ENCODE peak calls at places on chromosomes 11 and 22, in eight cellular contexts. M, I, J, R, O, K, H and X are unnamed samples.

GRCh38 chr11:134598368-134598767 is 186.3 kb upstream of the B3GAT1 start:
- DNase-seq in M (no peak), I (no peak), J (no peak), R (no peak), O (no peak), K (no peak), H (no peak), X (no peak)

GRCh38 chr11:120248551-120249278 is 8.8 kb downstream of the POU2F3 start:
- DNase-seq in M (no peak), I (no peak), J (peak), R (no peak), O (peak), K (peak), H (peak), X (no peak)

GRCh38 chr11:114317738-114318137 is 21.5 kb downstream of the NNMT start:
- DNase-seq in M (peak), I (no peak), J (peak), R (peak), O (no peak), K (no peak), H (no peak), X (no peak)

GRCh38 chr11:5324197-5324596 is at the start of gene OR51B2:
- DNase-seq in M (no peak), I (no peak), J (no peak), R (no peak), O (no peak), K (no peak), H (no peak), X (no peak)

GRCh38 chr11:126157326-126158030 is 54.0 kb downstream of the RPUSD4 start:
- DNase-seq in M (no peak), I (no peak), J (no peak), R (no peak), O (no peak), K (no peak), H (peak), X (no peak)

GRCh38 chr11:66987158-66987620 is 12.1 kb downstream of the C11orf86 start:
- DNase-seq in M (no peak), I (no peak), J (no peak), R (peak), O (no peak), K (no peak), H (no peak), X (no peak)

GRCh38 chr11:65524010-65524746 is 705 bp upstream of the SCYL1 start:
- DNase-seq in M (peak), I (no peak), J (no peak), R (peak), O (no peak), K (peak), H (peak), X (no peak)

GRCh38 chr11:70364745-70365535 is 33.4 kb upstream of the CTTN start:
- DNase-seq in M (no peak), I (no peak), J (no peak), R (no peak), O (no peak), K (no peak), H (peak), X (no peak)

GRCh38 chr11:112249871-112250590 is 10.6 kb downstream of the PLET1 start:
- DNase-seq in M (no peak), I (no peak), J (no peak), R (no peak), O (no peak), K (no peak), H (no peak), X (no peak)

GRCh38 chr11:47488674-47489394 is 39.9 kb upstream of the RAPSN start:
- DNase-seq in M (no peak), I (no peak), J (no peak), R (no peak), O (no peak), K (no peak), H (no peak), X (no peak)

GRCh38 chr11:27453701-27454100 is 18.9 kb downstream of the LGR4 start:
- DNase-seq in M (no peak), I (no peak), J (no peak), R (no peak), O (no peak), K (no peak), H (no peak), X (no peak)

GRCh38 chr22:38951734-38952133 is 5.7 kb upstream of the APOBEC3A start:
- DNase-seq in M (no peak), I (no peak), J (no peak), R (no peak), O (no peak), K (no peak), H (no peak), X (no peak)

GRCh38 chr11:47617417-47617809 is 23.2 kb upstream of the C1QTNF4 start:
- DNase-seq in M (no peak), I (no peak), J (no peak), R (no peak), O (no peak), K (no peak), H (no peak), X (no peak)

GRCh38 chr22:44337658-44338004 is 24.9 kb upstream of the SHISAL1 start:
- DNase-seq in M (no peak), I (peak), J (no peak), R (no peak), O (peak), K (peak), H (no peak), X (no peak)

GRCh38 chr11:15985863-15986139 is 370.5 kb downstream of the SOX6 start:
- DNase-seq in M (no peak), I (no peak), J (no peak), R (no peak), O (no peak), K (no peak), H (no peak), X (no peak)

GRCh38 chr11:45384711-45385241 is 98.6 kb upstream of the SYT13 start:
- DNase-seq in M (no peak), I (no peak), J (no peak), R (no peak), O (no peak), K (no peak), H (peak), X (no peak)

GRCh38 chr11:22558638-22559037 is 67.0 kb downstream of the FANCF start:
- DNase-seq in M (no peak), I (no peak), J (no peak), R (no peak), O (no peak), K (peak), H (no peak), X (no peak)

GRCh38 chr22:50267591-50268390 is 2.4 kb downstream of the MAPK11 start:
- DNase-seq in M (peak), I (peak), J (no peak), R (peak), O (peak), K (peak), H (no peak), X (peak)

GRCh38 chr22:19360862-19361261 is 69.3 kb upstream of the CLTCL1 start:
- DNase-seq in M (no peak), I (no peak), J (no peak), R (no peak), O (no peak), K (no peak), H (no peak), X (no peak)

GRCh38 chr11:26028294-26028954 is 303.5 kb upstream of the ANO3 start:
- DNase-seq in M (no peak), I (no peak), J (no peak), R (no peak), O (peak), K (peak), H (no peak), X (no peak)

GRCh38 chr22:50600541-50600940 is at the start of gene MAPK8IP2:
- DNase-seq in M (peak), I (peak), J (no peak), R (no peak), O (no peak), K (no peak), H (peak), X (no peak)

GRCh38 chr11:73157141-73158010 is 15.3 kb upstream of the FCHSD2 start:
- DNase-seq in M (peak), I (no peak), J (no peak), R (peak), O (no peak), K (no peak), H (peak), X (no peak)

GRCh38 chr11:74647404-74647803 is 55.0 kb downstream of the POLD3 start:
- DNase-seq in M (no peak), I (no peak), J (no peak), R (no peak), O (no peak), K (no peak), H (no peak), X (no peak)

GRCh38 chr11:126329644-126330200 is 25.8 kb upstream of the ST3GAL4 start:
- DNase-seq in M (no peak), I (no peak), J (no peak), R (no peak), O (no peak), K (no peak), H (no peak), X (no peak)

GRCh38 chr11:17939542-17939941 is 73.3 kb downstream of the SERGEF start:
- DNase-seq in M (peak), I (no peak), J (no peak), R (peak), O (no peak), K (no peak), H (no peak), X (no peak)

DNA sequence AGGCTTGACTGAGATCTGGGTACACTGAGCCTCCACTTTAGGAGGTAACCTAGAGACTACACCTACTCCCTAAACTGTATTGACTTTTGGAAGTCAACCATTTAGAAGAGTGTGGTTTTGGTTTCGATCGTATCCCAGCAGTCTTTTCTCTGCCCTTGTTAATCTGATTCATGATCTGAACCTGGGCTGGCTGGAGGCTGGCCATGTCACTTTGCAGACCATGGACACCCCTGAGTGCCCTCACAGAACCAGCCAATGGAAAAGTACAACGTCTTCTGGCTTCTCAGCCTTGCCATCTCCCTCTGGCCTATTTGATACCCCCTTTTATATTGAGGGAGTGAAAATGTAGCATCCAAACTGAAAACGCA is 10.8 kb downstream of the EHF start:
- DNase-seq in M (no peak), I (no peak), J (no peak), R (no peak), O (no peak), K (no peak), H (no peak), X (no peak)
- H3K27ac ChIP-seq in M (peak), I (peak), J (peak), R (peak), O (no peak), K (no peak), H (no peak), X (peak)

DNA sequence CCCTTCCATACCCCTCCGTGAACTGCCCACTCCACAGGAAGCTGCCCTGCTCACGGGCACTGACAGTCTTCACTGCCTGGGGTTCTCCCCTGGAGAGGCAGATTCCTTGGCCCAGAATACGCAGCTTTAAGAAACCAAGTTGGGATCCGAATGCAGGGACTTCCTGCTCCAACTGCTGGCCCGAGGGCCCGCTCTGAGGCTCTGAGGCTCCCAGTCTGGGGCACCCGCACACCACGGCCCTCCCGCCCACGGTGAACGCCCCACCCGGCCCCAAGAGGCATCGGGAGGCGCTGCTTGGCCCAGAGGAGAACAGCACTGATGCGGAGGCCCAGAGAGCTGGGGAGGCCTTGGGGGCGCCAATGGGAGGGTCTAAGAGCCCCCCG is 42.3 kb downstream of the IGF2 start:
- DNase-seq in M (no peak), I (no peak), J (no peak), R (no peak), O (no peak), K (no peak), H (peak), X (no peak)
- H3K27ac ChIP-seq in M (no peak), I (no peak), J (no peak), R (peak), O (peak), K (no peak), H (peak), X (peak)

GRCh38 chr22:46842606-46843005 is 80.2 kb downstream of the TBC1D22A start:
- DNase-seq in M (no peak), I (no peak), J (no peak), R (no peak), O (peak), K (peak), H (no peak), X (peak)
- H3K27ac ChIP-seq in M (no peak), I (no peak), J (no peak), R (no peak), O (peak), K (no peak), H (no peak), X (no peak)

GRCh38 chr11:83191986-83192385 is 1.5 kb upstream of the ANKRD42 start:
- DNase-seq in M (no peak), I (no peak), J (no peak), R (no peak), O (no peak), K (no peak), H (no peak), X (no peak)
- H3K27ac ChIP-seq in M (no peak), I (no peak), J (no peak), R (peak), O (no peak), K (no peak), H (no peak), X (no peak)

GRCh38 chr22:37199839-37200161 is 11.8 kb upstream of the C1QTNF6 start:
- DNase-seq in M (no peak), I (no peak), J (no peak), R (no peak), O (no peak), K (no peak), H (no peak), X (no peak)
- H3K27ac ChIP-seq in M (peak), I (peak), J (peak), R (peak), O (peak), K (no peak), H (peak), X (peak)